ENCODE peak calls at places on chromosomes 7 and 10, in four cellular contexts. A is activated T-cell treated with anti-CD3 and anti-CD28 coated beads, Interleukin-2, amount 50 U/mL, for 72 hours; J is PC-3; Z is renal cortical epithelial cell. T is an unnamed sample.

GRCh38 chr10:88743999-88744398 is 15.8 kb upstream of the LIPN start:
- DNase-seq in A (no peak), J (no peak), Z (peak), T (no peak)

GRCh38 chr10:125375210-125375609 is 214.8 kb upstream of the CTBP2 start:
- DNase-seq in A (no peak), J (peak), Z (peak), T (no peak)

GRCh38 chr7:155003215-155003999 is 483 bp upstream of the PAXIP1 start:
- DNase-seq in A (peak), J (peak), Z (peak), T (peak)

GRCh38 chr10:26423722-26424121 is 14.4 kb upstream of the APBB1IP start:
- DNase-seq in A (no peak), J (no peak), Z (no peak), T (no peak)

GRCh38 chr7:45543470-45543869 is 30.7 kb upstream of the ADCY1 start:
- DNase-seq in A (no peak), J (no peak), Z (no peak), T (no peak)

GRCh38 chr7:121994625-121995410 is 121.9 kb downstream of the PTPRZ1 start:
- DNase-seq in A (peak), J (peak), Z (peak), T (peak)

GRCh38 chr7:51455948-51456347 is 139.3 kb upstream of the COBL start:
- DNase-seq in A (no peak), J (no peak), Z (no peak), T (no peak)

GRCh38 chr7:103065666-103066065 is 8.9 kb downstream of the FBXL13 start:
- DNase-seq in A (peak), J (peak), Z (no peak), T (peak)

GRCh38 chr7:37234928-37235327 is 213.7 kb downstream of the ELMO1 start:
- DNase-seq in A (no peak), J (peak), Z (peak), T (peak)

GRCh38 chr10:90193240-90193985 is 492.0 kb downstream of the KIF20B start:
- DNase-seq in A (no peak), J (peak), Z (no peak), T (no peak)

GRCh38 chr10:45443101-45444009 is 69.3 kb downstream of the ALOX5 start:
- DNase-seq in A (no peak), J (no peak), Z (no peak), T (no peak)

GRCh38 chr10:76492678-76493472 is 1061.5 kb downstream of the LRMDA start:
- DNase-seq in A (no peak), J (no peak), Z (no peak), T (no peak)

GRCh38 chr7:6536899-6537298 is 14.4 kb downstream of the GRID2IP start:
- DNase-seq in A (no peak), J (no peak), Z (no peak), T (no peak)

GRCh38 chr10:25934673-25935139 is 677 bp downstream of the MYO3A start:
- DNase-seq in A (peak), J (no peak), Z (no peak), T (peak)

GRCh38 chr10:51937736-51938135 is 238.3 kb upstream of the CSTF2T start:
- DNase-seq in A (no peak), J (no peak), Z (no peak), T (no peak)

GRCh38 chr10:45064998-45065397 is 64.3 kb downstream of the ZNF22 start:
- DNase-seq in A (no peak), J (no peak), Z (no peak), T (no peak)

GRCh38 chr10:80323298-80323697 is 33.3 kb downstream of the DYDC1 start:
- DNase-seq in A (no peak), J (no peak), Z (no peak), T (no peak)

GRCh38 chr10:789831-790701 is 100.6 kb upstream of the DIP2C start:
- DNase-seq in A (no peak), J (no peak), Z (no peak), T (no peak)

GRCh38 chr10:46236537-46236887 is 50.3 kb upstream of the ANTXRL start:
- DNase-seq in A (no peak), J (no peak), Z (no peak), T (no peak)

GRCh38 chr7:133755922-133756321 is 371.2 kb upstream of the LRGUK start:
- DNase-seq in A (no peak), J (no peak), Z (no peak), T (no peak)

GRCh38 chr10:121900443-121901174 is 27.2 kb downstream of the ATE1 start:
- DNase-seq in A (no peak), J (peak), Z (peak), T (peak)

GRCh38 chr10:97612386-97612785 is 20.9 kb downstream of the MORN4 start:
- DNase-seq in A (no peak), J (peak), Z (peak), T (peak)

GRCh38 chr7:33201821-33202220 is 72.5 kb downstream of the BBS9 start:
- DNase-seq in A (no peak), J (no peak), Z (peak), T (no peak)

GRCh38 chr7:16223963-16224707 is 197.2 kb downstream of the CRPPA start:
- DNase-seq in A (peak), J (no peak), Z (no peak), T (no peak)

GRCh38 chr7:105846404-105846803 is 30.0 kb downstream of the ATXN7L1 start:
- DNase-seq in A (no peak), J (no peak), Z (no peak), T (no peak)

GRCh38 chr10:23981520-23982309 is 227.2 kb upstream of the KIAA1217 start:
- DNase-seq in A (no peak), J (no peak), Z (no peak), T (no peak)

GRCh38 chr7:66452165-66452564 is 176.5 kb upstream of the KCTD7 start:
- DNase-seq in A (no peak), J (peak), Z (no peak), T (no peak)

GRCh38 chr7:43562383-43562782 is 20.5 kb upstream of the STK17A start:
- DNase-seq in A (no peak), J (no peak), Z (no peak), T (no peak)

GRCh38 chr7:128236924-128237586 is 4.0 kb upstream of the LEP start:
- DNase-seq in A (peak), J (peak), Z (peak), T (no peak)

GRCh38 chr7:44073664-44074348 is 8.4 kb upstream of the PGAM2 start:
- DNase-seq in A (peak), J (peak), Z (peak), T (peak)

GRCh38 chr10:98170249-98171117 is 36.0 kb downstream of the R3HCC1L start:
- DNase-seq in A (peak), J (peak), Z (peak), T (peak)

GRCh38 chr10:129969528-129970264 is 5.6 kb upstream of the EBF3 start:
- DNase-seq in A (no peak), J (no peak), Z (no peak), T (peak)

GRCh38 chr7:90892213-90892612 is 296.1 kb downstream of the CDK14 start:
- DNase-seq in A (no peak), J (no peak), Z (peak), T (peak)

T was measured in GM13977.